ENCODE peak calls at places on chromosomes 6 and 20, in four cellular contexts. One of them, this sample, is unnamed.

GRCh38 chr6:48476257-48476656 is 365.3 kb upstream of the PTCHD4 start:
- DNase-seq in suprapubic skin: no peak
- DNase-seq in GM12891: no peak
- DNase-seq in IMR-90: peak; percentile 30
- DNase-seq in this sample: no peak

GRCh38 chr6:153024401-153025017 is 22.0 kb upstream of the MTRF1L start:
- DNase-seq in suprapubic skin: no peak
- DNase-seq in GM12891: peak; percentile 15
- DNase-seq in IMR-90: peak; percentile 56
- DNase-seq in this sample: no peak

GRCh38 chr6:52416629-52417151 is 3.5 kb upstream of the EFHC1 start:
- DNase-seq in suprapubic skin: no peak
- DNase-seq in GM12891: no peak
- DNase-seq in IMR-90: peak; percentile 73
- DNase-seq in this sample: peak; percentile 44

GRCh38 chr6:87436435-87436834 is 28.7 kb downstream of the CFAP206 start:
- DNase-seq in suprapubic skin: no peak
- DNase-seq in GM12891: peak; percentile 7
- DNase-seq in IMR-90: peak; percentile 73
- DNase-seq in this sample: peak; percentile 25

GRCh38 chr6:15253107-15254073 is 7.5 kb downstream of the JARID2 start:
- DNase-seq in suprapubic skin: no peak
- DNase-seq in GM12891: no peak
- DNase-seq in IMR-90: no peak
- DNase-seq in this sample: no peak

GRCh38 chr6:119986934-119987549 is 637.5 kb upstream of the MAN1A1 start:
- DNase-seq in suprapubic skin: no peak
- DNase-seq in GM12891: no peak
- DNase-seq in IMR-90: no peak
- DNase-seq in this sample: no peak

GRCh38 chr6:95384988-95385387 is 192.3 kb upstream of the MANEA start:
- DNase-seq in suprapubic skin: no peak
- DNase-seq in GM12891: no peak
- DNase-seq in IMR-90: no peak
- DNase-seq in this sample: no peak

GRCh38 chr20:49979030-49979832 is 3.5 kb upstream of the SNAI1 start:
- DNase-seq in suprapubic skin: no peak
- DNase-seq in GM12891: peak; percentile 76
- DNase-seq in IMR-90: no peak
- DNase-seq in this sample: no peak

GRCh38 chr6:168439791-168440491 is 1.0 kb upstream of the SMOC2 start:
- DNase-seq in suprapubic skin: no peak
- DNase-seq in GM12891: no peak
- DNase-seq in IMR-90: no peak
- DNase-seq in this sample: no peak

GRCh38 chr6:13422601-13423247 is 64.7 kb downstream of the GFOD1 start:
- DNase-seq in suprapubic skin: no peak
- DNase-seq in GM12891: no peak
- DNase-seq in IMR-90: peak; percentile 36
- DNase-seq in this sample: no peak

GRCh38 chr6:163741743-163742363 is 327.3 kb downstream of the QKI start:
- DNase-seq in suprapubic skin: no peak
- DNase-seq in GM12891: no peak
- DNase-seq in IMR-90: no peak
- DNase-seq in this sample: no peak

GRCh38 chr6:31879901-31880300 is 1.1 kb upstream of the SLC44A4 start:
- DNase-seq in suprapubic skin: no peak
- DNase-seq in GM12891: no peak
- DNase-seq in IMR-90: no peak
- DNase-seq in this sample: no peak

GRCh38 chr6:81171991-81172740 is 580.3 kb downstream of the TENT5A start:
- DNase-seq in suprapubic skin: no peak
- DNase-seq in GM12891: no peak
- DNase-seq in IMR-90: peak; percentile 36
- DNase-seq in this sample: no peak

GRCh38 chr6:15927531-15928230 is 201.2 kb upstream of the MYLIP start:
- DNase-seq in suprapubic skin: no peak
- DNase-seq in GM12891: no peak
- DNase-seq in IMR-90: no peak
- DNase-seq in this sample: no peak

GRCh38 chr6:153816306-153816845 is 222.7 kb upstream of the OPRM1 start:
- DNase-seq in suprapubic skin: no peak
- DNase-seq in GM12891: no peak
- DNase-seq in IMR-90: no peak
- DNase-seq in this sample: no peak

GRCh38 chr6:51959744-51960383 is 127.5 kb downstream of the PKHD1 start:
- DNase-seq in suprapubic skin: peak; percentile 78
- DNase-seq in GM12891: peak; percentile 8
- DNase-seq in IMR-90: peak; percentile 59
- DNase-seq in this sample: peak; percentile 32

GRCh38 chr6:71364910-71365542 is 76.4 kb downstream of the OGFRL1 start:
- DNase-seq in suprapubic skin: no peak
- DNase-seq in GM12891: no peak
- DNase-seq in IMR-90: peak; percentile 20
- DNase-seq in this sample: no peak

GRCh38 chr20:52592567-52592966 is 379.6 kb upstream of the TSHZ2 start:
- DNase-seq in suprapubic skin: no peak
- DNase-seq in GM12891: no peak
- DNase-seq in IMR-90: no peak
- DNase-seq in this sample: no peak

GRCh38 chr6:151143337-151143736 is 96.4 kb upstream of the AKAP12 start:
- DNase-seq in suprapubic skin: no peak
- DNase-seq in GM12891: no peak
- DNase-seq in IMR-90: no peak
- DNase-seq in this sample: no peak

GRCh38 chr20:62928246-62928939 is 2.1 kb upstream of the DIDO1 start:
- DNase-seq in suprapubic skin: no peak
- DNase-seq in GM12891: no peak
- DNase-seq in IMR-90: no peak
- DNase-seq in this sample: no peak

GRCh38 chr6:113684382-113684901 is 172.7 kb upstream of the MARCKS start:
- DNase-seq in suprapubic skin: no peak
- DNase-seq in GM12891: no peak
- DNase-seq in IMR-90: peak; percentile 41
- DNase-seq in this sample: no peak

GRCh38 chr6:42819803-42820508 is 38.1 kb downstream of the BICRAL start:
- DNase-seq in suprapubic skin: no peak
- DNase-seq in GM12891: no peak
- DNase-seq in IMR-90: no peak
- DNase-seq in this sample: no peak

GRCh38 chr20:50188879-50189680 is 1.6 kb upstream of the CEBPB start:
- DNase-seq in suprapubic skin: no peak
- DNase-seq in GM12891: no peak
- DNase-seq in IMR-90: no peak
- DNase-seq in this sample: no peak

GRCh38 chr6:6927437-6928361 is 180.1 kb upstream of the RREB1 start:
- DNase-seq in suprapubic skin: peak; percentile 80
- DNase-seq in GM12891: no peak
- DNase-seq in IMR-90: no peak
- DNase-seq in this sample: no peak

GRCh38 chr6:150380256-150380655 is 11.4 kb downstream of the IYD start:
- DNase-seq in suprapubic skin: no peak
- DNase-seq in GM12891: no peak
- DNase-seq in IMR-90: no peak
- DNase-seq in this sample: no peak

GRCh38 chr20:51136326-51136725 is 113.4 kb upstream of the KCNG1 start:
- DNase-seq in suprapubic skin: peak; percentile 18
- DNase-seq in GM12891: no peak
- DNase-seq in IMR-90: no peak
- DNase-seq in this sample: no peak

GRCh38 chr6:75991941-75992340 is 80.5 kb downstream of the IMPG1 start:
- DNase-seq in suprapubic skin: no peak
- DNase-seq in GM12891: no peak
- DNase-seq in IMR-90: no peak
- DNase-seq in this sample: no peak

GRCh38 chr6:34839696-34840352 is 47.9 kb downstream of the BLTP3A start:
- DNase-seq in suprapubic skin: no peak
- DNase-seq in GM12891: no peak
- DNase-seq in IMR-90: peak; percentile 16
- DNase-seq in this sample: no peak

GRCh38 chr6:113853252-113853651 is 3.9 kb upstream of the MARCKS start:
- DNase-seq in suprapubic skin: no peak
- DNase-seq in GM12891: no peak
- DNase-seq in IMR-90: no peak
- DNase-seq in this sample: no peak

GRCh38 chr20:58408603-58409246 is 19.7 kb downstream of the VAPB start:
- DNase-seq in suprapubic skin: no peak
- DNase-seq in GM12891: no peak
- DNase-seq in IMR-90: no peak
- DNase-seq in this sample: no peak

GRCh38 chr20:58662142-58662473 is 11.0 kb downstream of the STX16 start:
- DNase-seq in suprapubic skin: no peak
- DNase-seq in GM12891: no peak
- DNase-seq in IMR-90: no peak
- DNase-seq in this sample: no peak

GRCh38 chr6:101918476-101918875 is 525.0 kb downstream of the GRIK2 start:
- DNase-seq in suprapubic skin: no peak
- DNase-seq in GM12891: no peak
- DNase-seq in IMR-90: no peak
- DNase-seq in this sample: no peak

GRCh38 chr6:156638581-156638980 is 138.6 kb upstream of the ARID1B start:
- DNase-seq in suprapubic skin: no peak
- DNase-seq in GM12891: no peak
- DNase-seq in IMR-90: no peak
- DNase-seq in this sample: no peak

GRCh38 chr20:49045440-49046086 is 549 bp upstream of the CSE1L start:
- DNase-seq in suprapubic skin: no peak
- DNase-seq in GM12891: no peak
- DNase-seq in IMR-90: peak; percentile 6
- DNase-seq in this sample: no peak

GRCh38 chr20:25360631-25361286 is 29.9 kb downstream of the ABHD12 start:
- DNase-seq in suprapubic skin: no peak
- DNase-seq in GM12891: peak; percentile 24
- DNase-seq in IMR-90: peak; percentile 82
- DNase-seq in this sample: peak; percentile 34
- TF ChIP-seq POLR2A in suprapubic skin: no peak
- TF ChIP-seq POLR2A in GM12891: no peak
- TF ChIP-seq POLR2A in IMR-90: no peak
- TF ChIP-seq POLR2A in this sample: no peak

GRCh38 chr6:74752303-74752702 is 453.6 kb downstream of the COL12A1 start:
- DNase-seq in suprapubic skin: no peak
- DNase-seq in GM12891: no peak
- DNase-seq in IMR-90: no peak
- DNase-seq in this sample: no peak

GRCh38 chr6:74753883-74754600 is 451.8 kb downstream of the COL12A1 start:
- DNase-seq in suprapubic skin: no peak
- DNase-seq in GM12891: no peak
- DNase-seq in IMR-90: no peak
- DNase-seq in this sample: no peak

GRCh38 chr6:74745670-74746069 is 460.2 kb downstream of the COL12A1 start:
- DNase-seq in suprapubic skin: no peak
- DNase-seq in GM12891: no peak
- DNase-seq in IMR-90: no peak
- DNase-seq in this sample: no peak

GRCh38 chr6:74755196-74755595 is 450.7 kb downstream of the COL12A1 start:
- DNase-seq in suprapubic skin: peak; percentile 74
- DNase-seq in GM12891: no peak
- DNase-seq in IMR-90: no peak
- DNase-seq in this sample: no peak

DNA sequence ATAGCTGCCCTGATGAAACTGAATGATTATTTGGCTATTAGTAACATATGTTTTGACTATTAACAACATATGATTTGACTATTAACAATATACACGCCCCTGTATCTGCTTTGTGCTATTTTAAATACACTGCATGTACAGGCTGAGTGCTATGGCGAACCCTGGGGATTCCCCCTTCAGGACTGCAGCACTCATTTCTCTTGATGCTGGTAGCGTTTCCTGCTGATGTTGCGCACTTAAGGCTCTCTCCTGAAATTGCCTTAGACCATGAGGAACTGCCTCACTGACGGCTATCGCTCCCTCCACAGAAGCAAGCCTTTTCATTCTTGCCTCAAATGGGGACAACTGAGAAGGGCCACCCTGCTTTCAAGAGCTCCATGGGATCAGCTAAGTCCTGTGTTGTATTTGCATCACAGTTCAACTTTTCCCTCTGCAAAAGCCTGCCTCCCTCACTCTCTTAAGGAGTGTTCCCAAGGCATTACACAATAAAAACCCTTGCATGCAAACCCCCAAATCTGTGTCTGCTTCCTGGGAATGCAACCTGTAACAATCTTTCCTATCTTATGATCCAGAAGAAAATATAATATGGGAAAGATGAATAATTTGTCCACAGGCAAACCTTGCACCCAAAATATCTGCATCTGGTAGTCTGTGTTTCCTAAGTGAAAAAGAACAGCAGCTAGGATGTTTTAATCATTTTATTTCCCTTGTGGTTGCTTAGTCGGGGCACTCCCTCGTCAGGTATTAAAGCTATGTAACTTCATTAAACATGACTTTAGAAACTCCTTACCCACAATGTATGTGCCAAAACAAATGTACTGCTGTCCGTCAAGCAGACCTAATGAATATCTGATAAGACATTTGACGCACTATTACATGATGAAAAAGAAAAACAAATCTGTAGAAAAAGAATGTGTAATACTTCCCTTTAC is 456.4 kb downstream of the COL12A1 start:
- DNase-seq in suprapubic skin: no peak
- DNase-seq in GM12891: no peak
- DNase-seq in IMR-90: no peak
- DNase-seq in this sample: no peak
- TF ChIP-seq POLR2A in suprapubic skin: no peak
- TF ChIP-seq POLR2A in GM12891: no peak
- TF ChIP-seq POLR2A in IMR-90: no peak
- TF ChIP-seq POLR2A in this sample: no peak

GRCh38 chr6:142485256-142485655 is 183.4 kb downstream of the ADGRG6 start:
- DNase-seq in suprapubic skin: no peak
- DNase-seq in GM12891: no peak
- DNase-seq in IMR-90: peak; percentile 76
- DNase-seq in this sample: no peak
- TF ChIP-seq POLR2A in suprapubic skin: no peak
- TF ChIP-seq POLR2A in GM12891: no peak
- TF ChIP-seq POLR2A in IMR-90: no peak
- TF ChIP-seq POLR2A in this sample: no peak

DNA sequence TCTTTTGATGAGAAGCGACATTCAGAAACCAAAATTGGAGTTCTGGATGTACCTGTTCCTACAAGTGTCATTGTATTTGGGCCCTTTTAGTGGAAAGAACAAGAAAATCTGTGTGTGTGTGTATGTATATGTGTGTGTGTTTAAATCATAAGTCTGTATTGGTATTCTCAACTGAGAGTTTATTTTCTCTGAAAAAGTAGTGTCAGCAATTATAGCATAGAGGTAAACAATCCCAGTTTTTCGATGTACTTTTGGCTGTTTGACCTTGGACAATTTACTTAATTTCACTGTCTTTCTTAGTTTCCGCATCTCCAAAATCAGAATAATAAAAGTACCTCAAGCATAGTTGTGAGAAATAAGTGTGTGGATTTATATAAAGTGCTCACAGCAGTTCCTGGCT is 57.2 kb downstream of the EYA4 start:
- DNase-seq in suprapubic skin: no peak
- DNase-seq in GM12891: no peak
- DNase-seq in IMR-90: no peak
- DNase-seq in this sample: no peak
- TF ChIP-seq POLR2A in suprapubic skin: no peak
- TF ChIP-seq POLR2A in GM12891: no peak
- TF ChIP-seq POLR2A in IMR-90: no peak
- TF ChIP-seq POLR2A in this sample: no peak

This sample was measured in H54.